ENCODE peak calls at places on chromosomes 2 and 18, in eight cellular contexts. One of them, this sample, is unnamed.

GRCh38 chr2:10960606-10961489 is 49.1 kb downstream of the KCNF1 start:
- DNase-seq in fibroblast of lung: no peak
- DNase-seq in dorsolateral prefrontal cortex: no peak
- DNase-seq in left lung: peak
- DNase-seq in aorta: peak
- DNase-seq in neural progenitor cell: no peak
- DNase-seq in heart right ventricle: no peak
- DNase-seq in IMR-90: no peak
- DNase-seq in this sample: no peak

GRCh38 chr2:43005975-43006833 is 213.8 kb upstream of the HAAO start:
- DNase-seq in left lung: no peak
- DNase-seq in neural progenitor cell: no peak
- DNase-seq in aorta: no peak
- DNase-seq in fibroblast of lung: no peak
- DNase-seq in IMR-90: no peak
- DNase-seq in heart right ventricle: no peak
- DNase-seq in dorsolateral prefrontal cortex: no peak
- DNase-seq in this sample: no peak

GRCh38 chr2:188940171-188940570 is 34.0 kb upstream of the COL3A1 start:
- DNase-seq in aorta: no peak
- DNase-seq in dorsolateral prefrontal cortex: no peak
- DNase-seq in left lung: no peak
- DNase-seq in fibroblast of lung: peak
- DNase-seq in heart right ventricle: peak
- DNase-seq in IMR-90: peak
- DNase-seq in neural progenitor cell: no peak
- DNase-seq in this sample: no peak

GRCh38 chr2:19126281-19126680 is 232.1 kb downstream of the OSR1 start:
- DNase-seq in dorsolateral prefrontal cortex: no peak
- DNase-seq in left lung: no peak
- DNase-seq in heart right ventricle: no peak
- DNase-seq in fibroblast of lung: no peak
- DNase-seq in aorta: no peak
- DNase-seq in IMR-90: no peak
- DNase-seq in neural progenitor cell: no peak
- DNase-seq in this sample: no peak

GRCh38 chr2:186349508-186349907 is 136.6 kb upstream of the ZC3H15 start:
- DNase-seq in left lung: no peak
- DNase-seq in neural progenitor cell: no peak
- DNase-seq in heart right ventricle: no peak
- DNase-seq in IMR-90: peak
- DNase-seq in aorta: no peak
- DNase-seq in dorsolateral prefrontal cortex: no peak
- DNase-seq in fibroblast of lung: peak
- DNase-seq in this sample: peak

GRCh38 chr2:120520929-120521912 is 175.3 kb downstream of the INHBB start:
- DNase-seq in fibroblast of lung: peak
- DNase-seq in neural progenitor cell: peak
- DNase-seq in heart right ventricle: no peak
- DNase-seq in dorsolateral prefrontal cortex: no peak
- DNase-seq in aorta: no peak
- DNase-seq in IMR-90: peak
- DNase-seq in left lung: no peak
- DNase-seq in this sample: peak

GRCh38 chr2:134160793-134161504 is 92.9 kb upstream of the MGAT5 start:
- DNase-seq in IMR-90: peak
- DNase-seq in left lung: peak
- DNase-seq in neural progenitor cell: no peak
- DNase-seq in fibroblast of lung: peak
- DNase-seq in aorta: peak
- DNase-seq in heart right ventricle: peak
- DNase-seq in dorsolateral prefrontal cortex: no peak
- DNase-seq in this sample: no peak

GRCh38 chr18:36532394-36532793 is 234.9 kb downstream of the FHOD3 start:
- DNase-seq in fibroblast of lung: no peak
- DNase-seq in dorsolateral prefrontal cortex: no peak
- DNase-seq in left lung: no peak
- DNase-seq in neural progenitor cell: no peak
- DNase-seq in heart right ventricle: no peak
- DNase-seq in aorta: no peak
- DNase-seq in IMR-90: peak
- DNase-seq in this sample: no peak

GRCh38 chr2:135960598-135961551 is 24.6 kb downstream of the DARS1 start:
- DNase-seq in aorta: no peak
- DNase-seq in heart right ventricle: no peak
- DNase-seq in dorsolateral prefrontal cortex: peak
- DNase-seq in IMR-90: peak
- DNase-seq in neural progenitor cell: peak
- DNase-seq in fibroblast of lung: peak
- DNase-seq in left lung: no peak
- DNase-seq in this sample: no peak

GRCh38 chr2:27893031-27893430 is 2.5 kb downstream of the BABAM2 start:
- DNase-seq in neural progenitor cell: no peak
- DNase-seq in heart right ventricle: no peak
- DNase-seq in left lung: no peak
- DNase-seq in IMR-90: no peak
- DNase-seq in aorta: no peak
- DNase-seq in dorsolateral prefrontal cortex: no peak
- DNase-seq in fibroblast of lung: no peak
- DNase-seq in this sample: no peak

GRCh38 chr18:49936821-49937220 is 123.5 kb upstream of the ACAA2 start:
- DNase-seq in left lung: no peak
- DNase-seq in aorta: no peak
- DNase-seq in IMR-90: no peak
- DNase-seq in neural progenitor cell: no peak
- DNase-seq in fibroblast of lung: no peak
- DNase-seq in dorsolateral prefrontal cortex: no peak
- DNase-seq in heart right ventricle: no peak
- DNase-seq in this sample: no peak

GRCh38 chr2:39996653-39997080 is 217.6 kb upstream of the THUMPD2 start:
- DNase-seq in aorta: no peak
- DNase-seq in fibroblast of lung: peak
- DNase-seq in neural progenitor cell: no peak
- DNase-seq in heart right ventricle: no peak
- DNase-seq in IMR-90: peak
- DNase-seq in dorsolateral prefrontal cortex: no peak
- DNase-seq in left lung: no peak
- DNase-seq in this sample: peak

GRCh38 chr18:35132284-35132910 is 91.2 kb downstream of the MAPRE2 start:
- DNase-seq in fibroblast of lung: no peak
- DNase-seq in dorsolateral prefrontal cortex: no peak
- DNase-seq in left lung: no peak
- DNase-seq in IMR-90: no peak
- DNase-seq in heart right ventricle: no peak
- DNase-seq in neural progenitor cell: no peak
- DNase-seq in aorta: no peak
- DNase-seq in this sample: no peak

GRCh38 chr2:201644001-201644400 is 698 bp upstream of the TMEM237 start:
- DNase-seq in dorsolateral prefrontal cortex: no peak
- DNase-seq in neural progenitor cell: peak
- DNase-seq in heart right ventricle: peak
- DNase-seq in left lung: no peak
- DNase-seq in fibroblast of lung: peak
- DNase-seq in IMR-90: peak
- DNase-seq in aorta: no peak
- DNase-seq in this sample: no peak

GRCh38 chr2:130355181-130355577 is 677 bp upstream of the PTPN18 start:
- DNase-seq in neural progenitor cell: peak
- DNase-seq in heart right ventricle: no peak
- DNase-seq in IMR-90: no peak
- DNase-seq in dorsolateral prefrontal cortex: no peak
- DNase-seq in aorta: no peak
- DNase-seq in fibroblast of lung: no peak
- DNase-seq in left lung: no peak
- DNase-seq in this sample: no peak

GRCh38 chr2:130351495-130352125 is 4.2 kb upstream of the PTPN18 start:
- DNase-seq in heart right ventricle: no peak
- DNase-seq in IMR-90: no peak
- DNase-seq in fibroblast of lung: no peak
- DNase-seq in neural progenitor cell: no peak
- DNase-seq in dorsolateral prefrontal cortex: no peak
- DNase-seq in aorta: no peak
- DNase-seq in left lung: no peak
- DNase-seq in this sample: no peak

GRCh38 chr2:130354135-130354420 is 1.8 kb upstream of the PTPN18 start:
- DNase-seq in IMR-90: no peak
- DNase-seq in heart right ventricle: no peak
- DNase-seq in fibroblast of lung: no peak
- DNase-seq in aorta: no peak
- DNase-seq in neural progenitor cell: peak
- DNase-seq in left lung: no peak
- DNase-seq in dorsolateral prefrontal cortex: no peak
- DNase-seq in this sample: no peak

GRCh38 chr2:130353291-130354134 is 2.3 kb upstream of the PTPN18 start:
- DNase-seq in left lung: no peak
- DNase-seq in neural progenitor cell: no peak
- DNase-seq in aorta: no peak
- DNase-seq in heart right ventricle: no peak
- DNase-seq in IMR-90: no peak
- DNase-seq in dorsolateral prefrontal cortex: no peak
- DNase-seq in fibroblast of lung: no peak
- DNase-seq in this sample: no peak

GRCh38 chr2:130352229-130352628 is 3.6 kb upstream of the PTPN18 start:
- DNase-seq in IMR-90: no peak
- DNase-seq in left lung: no peak
- DNase-seq in heart right ventricle: no peak
- DNase-seq in neural progenitor cell: peak
- DNase-seq in fibroblast of lung: no peak
- DNase-seq in aorta: no peak
- DNase-seq in dorsolateral prefrontal cortex: no peak
- DNase-seq in this sample: no peak
- H3K27ac ChIP-seq in IMR-90: no peak
- H3K27ac ChIP-seq in left lung: no peak
- H3K27ac ChIP-seq in heart right ventricle: peak
- H3K27ac ChIP-seq in neural progenitor cell: peak
- H3K27ac ChIP-seq in fibroblast of lung: no peak
- H3K27ac ChIP-seq in aorta: no peak
- H3K27ac ChIP-seq in dorsolateral prefrontal cortex: peak
- H3K27ac ChIP-seq in this sample: no peak

GRCh38 chr18:76450912-76451421 is 44.1 kb downstream of the ZNF516 start:
- DNase-seq in IMR-90: peak
- DNase-seq in neural progenitor cell: peak
- DNase-seq in left lung: peak
- DNase-seq in fibroblast of lung: peak
- DNase-seq in dorsolateral prefrontal cortex: no peak
- DNase-seq in aorta: peak
- DNase-seq in heart right ventricle: peak
- DNase-seq in this sample: peak
- H3K4me3 ChIP-seq in IMR-90: peak
- H3K4me3 ChIP-seq in neural progenitor cell: peak
- H3K4me3 ChIP-seq in left lung: peak
- H3K4me3 ChIP-seq in fibroblast of lung: peak
- H3K4me3 ChIP-seq in dorsolateral prefrontal cortex: peak
- H3K4me3 ChIP-seq in aorta: peak
- H3K4me3 ChIP-seq in heart right ventricle: peak
- H3K4me3 ChIP-seq in this sample: peak

DNA sequence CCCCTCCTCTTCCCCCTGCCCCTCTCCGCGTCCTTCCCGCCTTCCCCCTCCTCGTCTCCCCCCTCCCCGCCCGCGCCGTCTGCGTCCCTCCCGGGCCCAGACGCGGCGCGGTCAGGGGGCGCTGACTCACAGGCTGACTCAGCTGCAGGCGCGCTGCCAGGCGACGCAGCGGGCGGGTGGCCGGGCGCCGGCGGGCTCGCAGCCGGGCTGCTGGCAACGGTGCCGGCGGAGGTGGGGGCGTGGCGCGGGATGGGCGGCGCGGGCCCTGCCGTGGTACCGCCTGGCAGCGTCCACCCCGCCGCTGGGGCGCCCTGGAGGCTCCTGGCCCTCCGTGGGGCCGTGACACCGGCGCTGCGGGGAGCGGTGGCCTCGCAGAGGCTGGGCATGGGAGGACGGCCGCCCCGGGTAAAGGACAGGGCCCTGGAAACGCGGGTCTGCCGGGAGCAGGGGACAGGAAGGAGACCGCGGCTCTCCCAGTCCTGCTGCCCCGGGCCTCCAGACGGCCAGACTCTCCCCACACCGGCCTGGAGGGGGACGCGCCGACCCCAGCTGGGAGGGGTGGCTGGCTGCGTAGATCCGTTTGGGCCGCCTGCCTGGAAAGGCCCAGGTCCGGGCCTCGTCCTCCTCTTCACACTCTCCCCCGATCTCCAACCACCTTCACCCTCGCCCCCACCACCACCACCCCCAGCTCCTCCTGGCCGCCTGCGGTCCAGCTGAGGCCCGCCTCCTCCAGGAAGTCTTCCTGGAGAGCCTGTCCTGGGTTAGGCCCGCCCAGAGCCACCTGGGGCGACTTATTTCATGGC is 10.0 kb upstream of the PROC start:
- DNase-seq in fibroblast of lung: peak
- DNase-seq in neural progenitor cell: peak
- DNase-seq in heart right ventricle: peak
- DNase-seq in left lung: peak
- DNase-seq in IMR-90: peak
- DNase-seq in aorta: peak
- DNase-seq in dorsolateral prefrontal cortex: peak
- DNase-seq in this sample: peak
- H3K27ac ChIP-seq in fibroblast of lung: peak
- H3K27ac ChIP-seq in neural progenitor cell: no peak
- H3K27ac ChIP-seq in heart right ventricle: peak
- H3K27ac ChIP-seq in left lung: peak
- H3K27ac ChIP-seq in IMR-90: peak
- H3K27ac ChIP-seq in aorta: peak
- H3K27ac ChIP-seq in dorsolateral prefrontal cortex: peak
- H3K27ac ChIP-seq in this sample: peak

GRCh38 chr2:104826016-104826415 is 27.9 kb upstream of the POU3F3 start:
- DNase-seq in dorsolateral prefrontal cortex: no peak
- DNase-seq in aorta: no peak
- DNase-seq in IMR-90: no peak
- DNase-seq in fibroblast of lung: no peak
- DNase-seq in neural progenitor cell: no peak
- DNase-seq in left lung: no peak
- DNase-seq in heart right ventricle: no peak
- DNase-seq in this sample: no peak

GRCh38 chr2:104820126-104820525 is 33.8 kb upstream of the POU3F3 start:
- DNase-seq in aorta: no peak
- DNase-seq in fibroblast of lung: no peak
- DNase-seq in heart right ventricle: no peak
- DNase-seq in dorsolateral prefrontal cortex: no peak
- DNase-seq in left lung: no peak
- DNase-seq in neural progenitor cell: no peak
- DNase-seq in IMR-90: no peak
- DNase-seq in this sample: no peak

DNA sequence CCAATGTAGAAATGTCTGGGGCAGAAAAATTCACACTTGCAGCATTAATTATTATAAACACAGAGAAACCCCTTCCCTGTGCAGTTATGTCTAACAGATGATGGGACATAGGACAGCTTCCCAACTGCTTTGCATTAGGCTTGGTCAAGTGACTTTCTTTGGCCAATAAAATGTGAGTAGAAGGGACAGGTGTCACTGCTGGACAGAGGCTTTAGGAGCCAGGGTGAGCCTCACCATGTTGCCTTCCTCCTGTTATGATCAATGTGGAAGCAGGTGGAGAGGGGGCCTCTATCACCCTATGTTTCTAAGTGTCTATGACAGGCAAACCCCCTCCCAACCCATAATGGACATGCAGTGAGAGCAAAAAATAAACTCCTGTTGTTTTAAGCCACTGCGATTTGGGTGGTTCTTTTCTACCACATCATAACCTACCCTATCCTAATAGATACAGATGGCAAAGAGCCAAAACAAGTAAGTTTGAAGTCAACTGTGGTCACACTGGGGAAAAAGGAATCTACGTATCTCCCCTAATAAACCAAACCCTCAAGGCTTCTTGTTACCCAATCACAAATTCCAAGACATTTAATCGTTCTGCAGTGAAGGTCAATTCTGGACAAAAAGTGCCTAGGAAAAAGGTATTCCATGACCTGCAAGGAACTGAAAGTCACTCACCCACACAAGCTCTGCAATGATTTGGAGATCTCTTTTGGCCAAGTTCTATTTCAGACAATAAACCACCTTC is 28.6 kb upstream of the POU3F3 start:
- DNase-seq in aorta: no peak
- DNase-seq in left lung: no peak
- DNase-seq in fibroblast of lung: no peak
- DNase-seq in dorsolateral prefrontal cortex: no peak
- DNase-seq in heart right ventricle: no peak
- DNase-seq in neural progenitor cell: no peak
- DNase-seq in IMR-90: no peak
- DNase-seq in this sample: peak
- H3K4me3 ChIP-seq in aorta: no peak
- H3K4me3 ChIP-seq in left lung: no peak
- H3K4me3 ChIP-seq in fibroblast of lung: no peak
- H3K4me3 ChIP-seq in dorsolateral prefrontal cortex: no peak
- H3K4me3 ChIP-seq in heart right ventricle: no peak
- H3K4me3 ChIP-seq in neural progenitor cell: no peak
- H3K4me3 ChIP-seq in IMR-90: no peak
- H3K4me3 ChIP-seq in this sample: no peak

This sample was measured in brain microvascular endothelial cell.